ENCODE peak calls at places on chromosomes 2 and 18, in five cellular contexts. B is CD8-positive, alpha-beta memory T cell; N is GM23338; C is foreskin keratinocyte; D is H9. J is an unnamed sample.
A peak's percentile ranks its signal among the peaks of the same experiment; 100 is the strongest.

GRCh38 chr2:240604291-240604938 is 17.9 kb downstream of the CAPN10 start:
- DNase-seq in B (no peak), N (peak; percentile 79), C (no peak), D (peak; percentile 77), J (peak; percentile 73)

GRCh38 chr2:31944828-31945571 is 65.8 kb downstream of the MEMO1 start:
- DNase-seq in B (no peak), N (no peak), C (no peak), D (no peak), J (no peak)

GRCh38 chr2:215773728-215774127 is 239.6 kb downstream of the MREG start:
- DNase-seq in B (no peak), N (no peak), C (peak; percentile 56), D (no peak), J (no peak)

GRCh38 chr2:179745615-179746263 is 115.7 kb downstream of the ZNF385B start:
- DNase-seq in B (no peak), N (no peak), C (no peak), D (no peak), J (no peak)

GRCh38 chr2:47204691-47205090 is 49.6 kb upstream of the STPG4 start:
- DNase-seq in B (no peak), N (no peak), C (no peak), D (no peak), J (no peak)

GRCh38 chr2:175293776-175294175 is 112.3 kb upstream of the ATP5MC3 start:
- DNase-seq in B (no peak), N (no peak), C (no peak), D (no peak), J (no peak)

GRCh38 chr2:15736396-15737180 is 144.9 kb downstream of the DDX1 start:
- DNase-seq in B (no peak), N (no peak), C (no peak), D (peak; percentile 15), J (no peak)

GRCh38 chr18:23523429-23524212 is 20.3 kb downstream of the RMC1 start:
- DNase-seq in B (no peak), N (no peak), C (no peak), D (no peak), J (no peak)

GRCh38 chr2:158776236-158776635 is 18.9 kb upstream of the DAPL1 start:
- DNase-seq in B (no peak), N (no peak), C (no peak), D (no peak), J (no peak)

GRCh38 chr2:216736326-216736725 is 41.0 kb upstream of the IGFBP5 start:
- DNase-seq in B (no peak), N (no peak), C (no peak), D (no peak), J (no peak)

GRCh38 chr2:172751564-172751963 is 15.9 kb downstream of the RAPGEF4 start:
- DNase-seq in B (no peak), N (no peak), C (no peak), D (no peak), J (no peak)

GRCh38 chr2:112996635-112997034 is 8.6 kb upstream of the IL36A start:
- DNase-seq in B (peak; percentile 36), N (peak; percentile 0), C (no peak), D (no peak), J (no peak)

GRCh38 chr2:14094592-14094991 is 537.9 kb upstream of the LRATD1 start:
- DNase-seq in B (no peak), N (no peak), C (no peak), D (no peak), J (no peak)

GRCh38 chr2:74261204-74261864 is 62.9 kb downstream of the MTHFD2 start:
- DNase-seq in B (no peak), N (peak; percentile 86), C (no peak), D (peak; percentile 86), J (peak; percentile 23)

GRCh38 chr2:1744151-1744445 is 217 bp downstream of the PXDN start:
- DNase-seq in B (no peak), N (peak; percentile 67), C (no peak), D (peak; percentile 66), J (no peak)

GRCh38 chr2:156343096-156343939 is 10.8 kb upstream of the NR4A2 start:
- DNase-seq in B (no peak), N (no peak), C (no peak), D (no peak), J (no peak)

GRCh38 chr2:55862673-55863390 is 60.8 kb downstream of the EFEMP1 start:
- DNase-seq in B (no peak), N (no peak), C (peak; percentile 99), D (no peak), J (no peak)

GRCh38 chr2:74226648-74227213 is 28.3 kb downstream of the MTHFD2 start:
- DNase-seq in B (no peak), N (no peak), C (no peak), D (no peak), J (peak; percentile 80)

GRCh38 chr2:123916512-123916911 is 108.6 kb upstream of the CNTNAP5 start:
- DNase-seq in B (no peak), N (no peak), C (no peak), D (no peak), J (no peak)

DNA sequence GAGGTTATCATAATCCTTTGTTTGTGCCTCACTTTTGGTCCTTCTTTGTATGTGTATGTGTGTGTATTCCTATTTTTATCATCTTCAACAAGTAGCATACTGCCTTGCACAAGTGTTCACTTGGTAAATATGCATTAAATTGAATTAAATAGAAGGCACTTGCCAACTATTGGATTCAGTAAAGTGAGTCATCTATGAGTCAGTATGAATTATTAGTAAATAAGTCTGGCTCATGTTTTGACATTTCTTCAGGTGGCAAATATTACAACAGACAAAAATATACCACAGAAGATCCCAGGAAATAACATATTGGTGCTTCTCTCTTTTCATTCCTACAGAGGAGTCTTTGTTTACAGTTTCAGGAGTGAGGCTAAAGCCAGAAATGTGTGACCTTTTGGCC is 84.1 kb downstream of the CDK15 start:
- DNase-seq in B (no peak), N (no peak), C (peak; percentile 45), D (no peak), J (no peak)
- H3K27me3 ChIP-seq in B (no peaks in the 10 kb centered on the region), N (no peaks in the 10 kb centered on the region), C (peaks cover 57% of the 10 kb centered on the region), D (no peaks in the 10 kb centered on the region), J (no peaks in the 10 kb centered on the region)

GRCh38 chr2:217954971-217955740 is 47.6 kb downstream of the TNS1 start:
- DNase-seq in B (no peak), N (no peak), C (no peak), D (no peak), J (no peak)
- H3K4me1 ChIP-seq in B (no peaks in the 10 kb centered on the region), N (peaks cover 7% of the 10 kb centered on the region), C (no peaks in the 10 kb centered on the region), D (no peaks in the 10 kb centered on the region), J (peaks cover 68% of the 10 kb centered on the region)

DNA sequence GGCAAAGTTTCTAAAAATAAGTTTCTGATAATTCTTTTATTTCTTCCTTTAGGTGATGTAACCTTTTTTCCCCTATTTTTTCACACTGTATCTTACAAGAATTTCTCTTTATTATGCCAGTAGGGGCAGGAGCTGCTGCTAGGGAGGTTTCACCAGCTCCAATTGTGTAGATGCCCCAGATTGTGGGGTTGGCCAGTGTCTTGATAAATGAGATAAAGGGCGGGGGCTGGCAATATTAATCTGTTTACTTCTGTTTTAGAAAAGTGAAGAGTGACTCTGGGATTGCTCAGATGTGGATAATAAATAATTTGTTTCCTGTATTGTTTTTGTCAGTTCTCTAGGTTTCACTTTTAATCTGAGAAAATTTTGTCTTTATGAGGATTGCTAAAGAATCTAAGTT is 190.4 kb downstream of the MC4R start:
- DNase-seq in B (no peak), N (no peak), C (no peak), D (no peak), J (no peak)
- H3K27me3 ChIP-seq in B (no peaks in the 10 kb centered on the region), N (no peaks in the 10 kb centered on the region), C (peaks cover 3% of the 10 kb centered on the region), D (no peaks in the 10 kb centered on the region), J (no peaks in the 10 kb centered on the region)

DNA sequence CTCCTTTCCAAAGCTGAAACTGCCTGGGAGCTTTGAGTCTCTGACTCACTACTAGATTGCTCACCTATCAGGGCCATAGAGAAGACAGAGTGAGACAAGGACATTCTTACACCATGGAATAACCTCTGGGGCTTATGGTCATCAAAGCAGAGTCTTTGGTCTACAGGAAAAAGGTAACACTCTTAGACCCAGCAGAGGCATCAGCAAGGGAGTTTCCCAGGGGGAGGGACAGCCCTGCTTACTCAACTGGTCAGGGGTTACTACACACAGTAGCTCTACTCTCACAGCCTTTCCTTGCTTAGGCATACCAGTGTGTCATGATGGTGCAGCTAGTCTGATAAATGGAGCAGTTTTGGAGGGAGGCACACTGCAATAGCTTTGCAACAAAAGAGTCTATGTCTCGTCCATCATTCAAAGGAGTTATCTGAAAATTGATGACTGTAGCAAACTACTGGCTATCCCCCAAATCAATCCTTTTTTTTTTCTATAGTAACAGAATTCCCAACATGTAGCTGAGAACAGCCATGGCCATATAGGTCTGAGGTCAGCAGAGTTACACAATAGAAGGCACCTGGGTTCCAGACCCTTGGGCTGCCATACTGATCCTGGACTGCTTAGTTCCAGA is 22.4 kb upstream of the CD28 start:
- DNase-seq in B (no peak), N (no peak), C (peak; percentile 86), D (no peak), J (no peak)
- H3K4me1 ChIP-seq in B (no peaks in the 10 kb centered on the region), N (peaks cover 6% of the 10 kb centered on the region), C (peaks cover 41% of the 10 kb centered on the region), D (no peaks in the 10 kb centered on the region), J (no peaks in the 10 kb centered on the region)